ENCODE peak calls at places on chromosomes 16 and 17, in eight cellular contexts. K is CD8-positive, alpha-beta memory T cell; I is neural progenitor cell; D is fibroblast of lung; W is tibial artery; C is cardiac muscle cell; T is A673; U is tibial nerve. N is an unnamed sample. For H3K9me3 and H3K36me3, the result is how much of the 10 kb centered on the place peaks cover.

GRCh38 chr16:84308120-84308519 is 13.4 kb downstream of the WFDC1 start:
- DNase-seq in K (no peak), I (peak), D (peak), W (peak), C (peak), T (peak), U (no peak), N (peak)

GRCh38 chr16:71882505-71883192 is 1.3 kb downstream of the ZNF821 start:
- DNase-seq in K (peak), I (peak), D (peak), W (peak), C (peak), T (peak), U (peak), N (peak)

GRCh38 chr17:32483451-32484019 is 3.3 kb upstream of the CDK5R1 start:
- DNase-seq in K (no peak), I (peak), D (peak), W (peak), C (peak), T (peak), U (peak), N (no peak)

GRCh38 chr17:39926588-39927100 is 757 bp downstream of the ORMDL3 start:
- DNase-seq in K (peak), I (peak), D (no peak), W (no peak), C (peak), T (no peak), U (no peak), N (peak)

GRCh38 chr16:10497132-10498088 is 83.0 kb downstream of the EMP2 start:
- DNase-seq in K (no peak), I (no peak), D (no peak), W (no peak), C (no peak), T (no peak), U (no peak), N (no peak)

GRCh38 chr16:67647111-67647651 is 2.2 kb downstream of the CARMIL2 start:
- DNase-seq in K (no peak), I (no peak), D (no peak), W (no peak), C (no peak), T (no peak), U (no peak), N (no peak)

GRCh38 chr17:50331085-50331791 is 14.7 kb upstream of the XYLT2 start:
- DNase-seq in K (no peak), I (no peak), D (peak), W (no peak), C (peak), T (no peak), U (no peak), N (no peak)

GRCh38 chr17:7992516-7992915 is 9.9 kb upstream of the GUCY2D start:
- DNase-seq in K (no peak), I (no peak), D (no peak), W (no peak), C (no peak), T (no peak), U (no peak), N (no peak)

GRCh38 chr17:82542439-82542838 is 22.9 kb downstream of the FOXK2 start:
- DNase-seq in K (no peak), I (no peak), D (no peak), W (no peak), C (no peak), T (no peak), U (no peak), N (no peak)

GRCh38 chr16:73433493-73434307 is 385.8 kb upstream of the ZFHX3 start:
- DNase-seq in K (no peak), I (peak), D (no peak), W (no peak), C (no peak), T (no peak), U (no peak), N (no peak)

GRCh38 chr17:55177159-55177913 is 87.4 kb upstream of the HLF start:
- DNase-seq in K (no peak), I (peak), D (no peak), W (no peak), C (peak), T (no peak), U (no peak), N (peak)

GRCh38 chr17:73799091-73799490 is 154.8 kb upstream of the SDK2 start:
- DNase-seq in K (no peak), I (no peak), D (no peak), W (no peak), C (no peak), T (no peak), U (no peak), N (no peak)

GRCh38 chr16:55444754-55445485 is 34.1 kb upstream of the MMP2 start:
- DNase-seq in K (no peak), I (no peak), D (no peak), W (peak), C (no peak), T (no peak), U (no peak), N (no peak)

GRCh38 chr16:17358846-17359245 is 111.9 kb downstream of the XYLT1 start:
- DNase-seq in K (no peak), I (peak), D (no peak), W (no peak), C (no peak), T (no peak), U (no peak), N (no peak)

GRCh38 chr16:79169239-79169638 is 431.3 kb downstream of the MAF start:
- DNase-seq in K (no peak), I (peak), D (no peak), W (no peak), C (no peak), T (no peak), U (no peak), N (peak)

GRCh38 chr16:80968386-80969113 is 38.1 kb downstream of the CMC2 start:
- DNase-seq in K (no peak), I (no peak), D (no peak), W (no peak), C (no peak), T (no peak), U (no peak), N (no peak)

GRCh38 chr17:44794699-44795413 is 35.2 kb downstream of the GJC1 start:
- DNase-seq in K (no peak), I (no peak), D (peak), W (no peak), C (peak), T (peak), U (no peak), N (peak)

GRCh38 chr17:71631483-71631882 is 489.3 kb upstream of the SOX9 start:
- DNase-seq in K (no peak), I (no peak), D (no peak), W (no peak), C (peak), T (peak), U (no peak), N (no peak)

GRCh38 chr16:89505204-89506112 is 2.7 kb upstream of the SPG7 start:
- DNase-seq in K (peak), I (no peak), D (peak), W (peak), C (peak), T (peak), U (peak), N (peak)

GRCh38 chr16:878071-878784 is 77.7 kb upstream of the GNG13 start:
- DNase-seq in K (no peak), I (peak), D (no peak), W (no peak), C (no peak), T (peak), U (no peak), N (no peak)

GRCh38 chr16:8741636-8742427 is 55.6 kb downstream of the TMEM186 start:
- DNase-seq in K (no peak), I (no peak), D (no peak), W (no peak), C (no peak), T (no peak), U (no peak), N (no peak)

GRCh38 chr16:75761111-75761510 is 34.8 kb upstream of the CPHXL start:
- DNase-seq in K (no peak), I (no peak), D (peak), W (no peak), C (peak), T (peak), U (no peak), N (no peak)

GRCh38 chr17:77598241-77598620 is 360.3 kb upstream of the TNRC6C start:
- DNase-seq in K (no peak), I (no peak), D (no peak), W (peak), C (no peak), T (no peak), U (no peak), N (no peak)

GRCh38 chr17:45646288-45646988 is 137.7 kb upstream of the CRHR1 start:
- DNase-seq in K (no peak), I (no peak), D (no peak), W (no peak), C (no peak), T (no peak), U (peak), N (peak)

GRCh38 chr17:59746849-59747445 is 39.5 kb downstream of the VMP1 start:
- DNase-seq in K (no peak), I (peak), D (peak), W (no peak), C (peak), T (peak), U (no peak), N (no peak)

GRCh38 chr17:71237903-71238538 is 882.8 kb upstream of the SOX9 start:
- DNase-seq in K (no peak), I (no peak), D (peak), W (no peak), C (peak), T (peak), U (no peak), N (peak)

GRCh38 chr16:57999366-57999970 is 1.0 kb downstream of the ZNF319 start:
- DNase-seq in K (no peak), I (peak), D (peak), W (no peak), C (no peak), T (peak), U (no peak), N (no peak)

GRCh38 chr16:17258848-17259713 is 211.7 kb downstream of the XYLT1 start:
- DNase-seq in K (no peak), I (no peak), D (no peak), W (peak), C (no peak), T (no peak), U (no peak), N (no peak)

GRCh38 chr17:38705803-38706624 is 941 bp downstream of the MLLT6 start:
- DNase-seq in K (peak), I (peak), D (no peak), W (peak), C (peak), T (peak), U (peak), N (peak)

GRCh38 chr17:41098476-41098875 is 534 bp upstream of the KRTAP4-8 start:
- DNase-seq in K (no peak), I (no peak), D (no peak), W (no peak), C (no peak), T (no peak), U (no peak), N (no peak)

GRCh38 chr17:66885417-66885816 is 50.5 kb downstream of the CACNG5 start:
- DNase-seq in K (no peak), I (no peak), D (no peak), W (no peak), C (no peak), T (no peak), U (no peak), N (no peak)

GRCh38 chr17:47223007-47223406 is 13.9 kb downstream of the MYL4 start:
- DNase-seq in K (no peak), I (no peak), D (no peak), W (no peak), C (no peak), T (no peak), U (no peak), N (no peak)

GRCh38 chr16:35685085-35685484 is 2225.7 kb downstream of the TP53TG3F start:
- DNase-seq in K (no peak), I (no peak), D (no peak), W (no peak), C (no peak), T (no peak), U (no peak), N (no peak)
- H3K9me3 ChIP-seq in K (under half), I (under half), D (under half), W (under half), C (under half), T (half or more), U (under half), N (under half)

DNA sequence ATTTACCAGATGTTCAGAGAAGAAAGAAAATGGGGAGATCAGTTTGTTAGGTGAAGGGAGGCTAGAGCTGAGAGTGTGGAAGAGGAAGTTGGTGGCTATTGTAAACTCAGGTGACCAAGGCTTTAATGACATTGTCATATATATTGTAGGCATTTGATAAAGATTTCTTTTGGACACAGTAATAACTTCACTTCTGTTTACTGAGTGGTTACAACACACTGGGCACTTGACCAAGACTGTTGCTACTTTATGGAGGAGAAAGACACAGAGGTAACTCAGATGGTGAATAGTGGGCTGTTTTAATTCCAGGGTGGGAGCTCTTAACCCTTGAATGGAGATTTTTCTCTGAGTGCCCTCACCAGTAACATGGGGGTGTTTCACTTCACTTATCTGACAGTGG is 46.0 kb downstream of the TNRC6A start:
- DNase-seq in K (no peak), I (no peak), D (peak), W (peak), C (peak), T (no peak), U (peak), N (no peak)
- H3K36me3 ChIP-seq in K (under half), I (under half), D (under half), W (under half), C (under half), T (under half), U (under half), N (under half)

DNA sequence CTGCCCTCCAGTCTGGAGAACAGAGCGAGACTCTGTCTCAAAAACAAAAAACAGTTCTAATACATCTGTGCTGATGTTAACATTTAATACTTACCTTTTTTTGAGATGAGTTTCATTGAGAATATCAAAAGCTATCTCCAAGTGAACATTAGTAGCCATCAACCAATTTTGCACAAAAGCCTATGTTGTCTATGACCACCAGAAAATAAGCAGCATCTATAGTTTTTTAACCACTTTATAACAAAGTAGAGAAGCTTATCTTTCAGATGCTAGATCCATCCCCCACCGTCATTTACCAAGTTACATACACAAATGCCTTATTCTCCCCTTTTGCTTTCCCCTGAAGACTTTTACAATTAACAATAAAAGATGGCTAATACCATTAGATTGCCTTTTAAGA is 4.1 kb downstream of the SRSF1 start:
- DNase-seq in K (no peak), I (no peak), D (no peak), W (no peak), C (no peak), T (no peak), U (no peak), N (no peak)
- H3K4me3 ChIP-seq in K (no peak), I (peak), D (no peak), W (no peak), C (no peak), T (peak), U (no peak), N (no peak)

GRCh38 chr17:21823130-21823529 is 130.8 kb downstream of the KCNJ18 start:
- DNase-seq in K (no peak), I (no peak), D (no peak), W (no peak), C (no peak), T (no peak), U (no peak), N (peak)

GRCh38 chr17:21817791-21818364 is 125.6 kb downstream of the KCNJ18 start:
- DNase-seq in K (no peak), I (no peak), D (no peak), W (no peak), C (no peak), T (no peak), U (no peak), N (peak)

DNA sequence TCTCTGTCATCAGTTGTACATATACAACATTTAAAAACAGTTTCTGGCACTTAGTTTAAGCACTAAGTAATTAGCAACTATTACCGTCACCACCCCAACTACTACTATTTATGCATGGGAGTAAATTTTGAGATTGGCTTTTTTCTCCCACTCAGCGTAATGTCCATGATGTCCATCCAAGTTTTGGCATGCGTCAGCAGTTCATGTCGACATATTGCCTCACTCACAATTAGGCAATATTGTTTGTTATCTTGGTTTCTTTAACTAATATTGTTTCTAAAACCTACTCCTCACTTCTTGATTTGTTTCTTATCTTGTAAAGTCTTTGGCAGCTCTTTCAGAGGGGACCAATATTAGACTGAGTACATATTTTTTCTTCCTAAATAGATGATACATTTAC is 131.3 kb downstream of the KCNJ18 start:
- DNase-seq in K (no peak), I (no peak), D (no peak), W (no peak), C (no peak), T (no peak), U (no peak), N (no peak)
- H3K9me3 ChIP-seq in K (under half), I (half or more), D (under half), W (under half), C (under half), T (half or more), U (under half), N (under half)